ENCODE peak calls at places on chromosome 19, in six cellular contexts. I is AG09319, F is OCI-LY7, M is PC-3, H is fibroblast of pulmonary artery, B is GM23338. K is an unnamed sample.

GRCh38 chr19:2490659-2491058 is 14.7 kb downstream of the GADD45B start:
- DNase-seq in I (no peak), F (peak; percentile 77), M (no peak), H (no peak), B (no peak), K (no peak)

GRCh38 chr19:6448045-6448444 is 11.5 kb downstream of the SLC25A23 start:
- DNase-seq in I (no peak), F (no peak), M (no peak), H (no peak), B (no peak), K (no peak)

GRCh38 chr19:2969104-2969504 is 8.3 kb upstream of the TLE6 start:
- DNase-seq in I (no peak), F (peak; percentile 94), M (no peak), H (peak; percentile 80), B (no peak), K (no peak)

GRCh38 chr19:43148233-43148632 is 38.1 kb downstream of the PSG5 start:
- DNase-seq in I (peak; percentile 49), F (no peak), M (peak; percentile 18), H (peak; percentile 66), B (no peak), K (peak; percentile 84)

GRCh38 chr19:41308450-41309224 is 1.3 kb upstream of the CCDC97 start:
- DNase-seq in I (no peak), F (peak; percentile 86), M (peak; percentile 94), H (peak; percentile 92), B (peak; percentile 96), K (peak; percentile 93)

GRCh38 chr19:8663920-8664670 is 33.7 kb downstream of the NFILZ start:
- DNase-seq in I (no peak), F (peak; percentile 51), M (no peak), H (no peak), B (peak; percentile 53), K (no peak)

GRCh38 chr19:52724701-52725514 is 9.9 kb downstream of the ZNF611 start:
- DNase-seq in I (no peak), F (no peak), M (no peak), H (no peak), B (no peak), K (no peak)

GRCh38 chr19:33426621-33427475 is 53.3 kb downstream of the CEBPG start:
- DNase-seq in I (no peak), F (no peak), M (no peak), H (no peak), B (no peak), K (no peak)

GRCh38 chr19:44005968-44006367 is 3.2 kb downstream of the ZNF230 start:
- DNase-seq in I (no peak), F (no peak), M (no peak), H (peak; percentile 74), B (no peak), K (peak; percentile 17)

GRCh38 chr19:2478324-2478755 is 2.4 kb downstream of the GADD45B start:
- DNase-seq in I (no peak), F (peak; percentile 77), M (peak; percentile 53), H (peak; percentile 79), B (peak; percentile 78), K (peak; percentile 94)

GRCh38 chr19:45455707-45456499 is 11.9 kb upstream of the FOSB start:
- DNase-seq in I (peak; percentile 97), F (no peak), M (peak; percentile 95), H (peak; percentile 99), B (peak; percentile 91), K (peak; percentile 98)

GRCh38 chr19:39078436-39079200 is 5.5 kb upstream of the ACP7 start:
- DNase-seq in I (peak; percentile 82), F (no peak), M (peak; percentile 95), H (peak; percentile 96), B (no peak), K (peak; percentile 96)

GRCh38 chr19:54335164-54335563 is 3.8 kb downstream of the LILRA4 start:
- DNase-seq in I (no peak), F (no peak), M (no peak), H (no peak), B (peak; percentile 57), K (no peak)

GRCh38 chr19:46297700-46298476 is 1.0 kb downstream of the HIF3A start:
- DNase-seq in I (no peak), F (no peak), M (no peak), H (peak; percentile 92), B (no peak), K (no peak)

GRCh38 chr19:10636304-10636972 is 11.1 kb downstream of the SLC44A2 start:
- DNase-seq in I (no peak), F (no peak), M (no peak), H (no peak), B (peak; percentile 82), K (no peak)

GRCh38 chr19:33465371-33465770 is 56.2 kb downstream of the PEPD start:
- DNase-seq in I (no peak), F (no peak), M (no peak), H (no peak), B (no peak), K (no peak)

GRCh38 chr19:44939668-44940067 is 2.4 kb upstream of the APOC4 start:
- DNase-seq in I (no peak), F (no peak), M (no peak), H (no peak), B (no peak), K (peak; percentile 76)

GRCh38 chr19:30968210-30968609 is 381.0 kb downstream of the TSHZ3 start:
- DNase-seq in I (no peak), F (no peak), M (no peak), H (no peak), B (peak; percentile 32), K (no peak)
- TF ChIP-seq CTCF in I (no peak), F (no peak), M (no peak), H (no peak), B (no peak), K (no peak)

DNA sequence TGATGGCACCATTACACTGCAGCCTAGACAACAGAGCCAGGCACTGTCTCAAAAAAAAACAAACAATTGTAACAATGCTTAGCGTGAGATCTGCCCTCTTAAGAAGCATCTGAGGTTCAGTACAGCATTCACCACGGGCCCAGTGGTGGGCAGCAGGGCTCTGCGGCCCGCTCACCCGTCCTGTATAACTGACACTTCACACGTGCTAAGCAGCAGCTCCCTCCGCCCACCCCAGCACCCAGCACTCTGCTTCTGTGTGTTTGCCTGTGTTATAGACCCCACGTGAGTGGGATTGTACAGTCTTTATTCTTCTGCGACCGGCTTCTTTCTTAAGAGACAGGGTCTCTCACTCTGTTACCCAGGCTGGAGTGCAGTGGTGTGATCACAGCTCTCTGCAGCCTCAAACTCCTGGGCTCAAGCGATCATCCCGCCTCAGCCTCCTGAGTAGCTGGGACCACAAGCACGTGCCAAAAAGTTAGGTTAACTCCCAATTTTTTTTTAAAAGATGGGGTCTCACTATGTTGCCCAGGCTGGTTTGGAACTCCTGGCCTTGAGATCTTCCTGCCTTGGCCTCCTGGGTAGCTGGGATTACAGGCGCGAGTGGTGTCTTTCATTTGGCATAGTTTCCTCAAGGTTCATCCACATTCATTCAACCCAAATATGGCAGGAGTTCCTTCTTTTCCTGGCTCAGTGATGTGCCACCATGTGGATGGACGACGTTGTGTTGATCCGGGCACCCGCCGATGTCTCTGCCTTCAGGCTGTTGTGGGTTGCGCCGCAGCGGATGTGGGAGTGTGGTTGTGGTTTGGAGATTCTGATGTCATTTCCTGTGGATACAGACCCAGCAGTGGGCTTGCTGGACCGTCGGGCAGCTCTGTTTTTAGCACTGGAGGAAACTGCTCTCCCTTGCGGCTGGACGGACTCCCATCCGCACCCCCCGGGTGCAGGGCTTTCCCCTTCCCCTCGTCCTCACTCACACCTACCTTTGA is 170.0 kb downstream of the KDM4B start:
- DNase-seq in I (no peak), F (no peak), M (peak; percentile 57), H (peak; percentile 93), B (no peak), K (peak; percentile 77)
- TF ChIP-seq CTCF in I (no peak), F (no peak), M (no peak), H (no peak), B (no peak), K (no peak)

GRCh38 chr19:15173746-15174404 is 26.9 kb downstream of the NOTCH3 start:
- DNase-seq in I (no peak), F (peak; percentile 37), M (peak; percentile 53), H (no peak), B (peak; percentile 49), K (peak; percentile 29)
- TF ChIP-seq CTCF in I (peak; percentile 8), F (peak; percentile 62), M (peak; percentile 61), H (peak; percentile 25), B (peak; percentile 13), K (no peak)

GRCh38 chr19:17488593-17489391 is 18.5 kb downstream of the SLC27A1 start:
- DNase-seq in I (no peak), F (peak; percentile 93), M (peak; percentile 92), H (peak; percentile 34), B (peak; percentile 99), K (peak; percentile 67)
- TF ChIP-seq CTCF in I (no peak), F (peak; percentile 78), M (peak; percentile 62), H (no peak), B (peak; percentile 79), K (no peak)

K was measured in MCF 10A.